ENCODE peak calls at places on chromosomes 7 and 10, in four cellular contexts. R is NCI-H1694, K is IMR-90, H is ACHN. Q is an unnamed sample.

GRCh38 chr7:132276252-132276651 is 300.0 kb downstream of the PLXNA4 start:
- DNase-seq in K (no peak), R (no peak), H (peak; percentile 58), Q (no peak)

GRCh38 chr10:70308121-70309060 is 24.6 kb upstream of the NPFFR1 start:
- DNase-seq in R (no peak), K (no peak), H (no peak), Q (no peak)

GRCh38 chr7:64869121-64869725 is 33.9 kb upstream of the ZNF273 start:
- DNase-seq in K (no peak), H (no peak), R (no peak), Q (no peak)

GRCh38 chr10:61486251-61486650 is 33.1 kb upstream of the TMEM26 start:
- DNase-seq in H (no peak), K (peak; percentile 45), R (no peak), Q (no peak)

GRCh38 chr7:26650081-26650480 is 214.3 kb downstream of the SKAP2 start:
- DNase-seq in K (no peak), R (no peak), H (no peak), Q (no peak)

GRCh38 chr7:155340721-155341120 is 43.0 kb downstream of the INSIG1 start:
- DNase-seq in H (no peak), K (no peak), R (no peak), Q (no peak)

GRCh38 chr7:117124585-117125220 is 171.4 kb downstream of the ST7 start:
- DNase-seq in R (no peak), H (peak; percentile 100), K (peak; percentile 97), Q (peak; percentile 1)

GRCh38 chr10:8898745-8899330 is 844.4 kb downstream of the GATA3 start:
- DNase-seq in K (no peak), H (no peak), R (no peak), Q (no peak)

GRCh38 chr10:24897326-24897926 is 55.0 kb downstream of the PRTFDC1 start:
- DNase-seq in K (peak; percentile 78), R (no peak), H (peak; percentile 15), Q (no peak)

GRCh38 chr7:23852988-23853387 is 143.0 kb downstream of the STK31 start:
- DNase-seq in R (no peak), H (no peak), K (no peak), Q (no peak)

GRCh38 chr7:40268836-40269235 is 134.0 kb downstream of the SUGCT start:
- DNase-seq in R (no peak), K (no peak), H (no peak), Q (no peak)

GRCh38 chr7:45580053-45580872 is 6.1 kb downstream of the ADCY1 start:
- DNase-seq in K (no peak), R (no peak), H (peak; percentile 17), Q (no peak)

GRCh38 chr10:86374664-86375063 is 8.1 kb upstream of the GRID1 start:
- DNase-seq in H (no peak), K (no peak), R (no peak), Q (no peak)

GRCh38 chr10:77405771-77406241 is 231.8 kb downstream of the KCNMA1 start:
- DNase-seq in H (peak; percentile 91), K (peak; percentile 80), R (peak; percentile 42), Q (no peak)

GRCh38 chr10:100998183-100998990 is 1.2 kb upstream of the LZTS2 start:
- DNase-seq in R (peak; percentile 77), H (peak; percentile 85), K (peak; percentile 81), Q (no peak)

GRCh38 chr7:111029574-111030357 is 61.2 kb upstream of the LRRN3 start:
- DNase-seq in H (no peak), R (no peak), K (peak; percentile 17), Q (no peak)

GRCh38 chr10:28677889-28678686 is 767 bp downstream of the BAMBI start:
- DNase-seq in R (no peak), H (no peak), K (peak; percentile 22), Q (no peak)

GRCh38 chr10:43188702-43189101 is 50.5 kb downstream of the CSGALNACT2 start:
- DNase-seq in H (no peak), K (peak; percentile 43), R (no peak), Q (no peak)

Q was measured in esophagus squamous epithelium.